ENCODE peak calls at places on chromosome 3, in six cellular contexts. Q, L, Y, T, I and H are unnamed samples.

GRCh38 chr3:52063026-52063723 is 6.8 kb upstream of the DUSP7 start:
- DNase-seq in Q (no peak), L (no peak), Y (no peak), T (no peak), I (no peak), H (no peak)

GRCh38 chr3:102037791-102038190 is 188.5 kb downstream of the NFKBIZ start:
- DNase-seq in Q (no peak), L (no peak), Y (no peak), T (no peak), I (no peak), H (no peak)

GRCh38 chr3:16935766-16936165 is 51.0 kb downstream of the PLCL2 start:
- DNase-seq in Q (no peak), L (no peak), Y (no peak), T (no peak), I (no peak), H (no peak)

GRCh38 chr3:71101014-71101413 is 482.5 kb downstream of the FOXP1 start:
- DNase-seq in Q (no peak), L (no peak), Y (no peak), T (no peak), I (no peak), H (no peak)

GRCh38 chr3:50591196-50591741 is 20.3 kb downstream of the CISH start:
- DNase-seq in Q (no peak), L (no peak), Y (no peak), T (no peak), I (no peak), H (no peak)

GRCh38 chr3:63344676-63345075 is 66.6 kb downstream of the SYNPR start:
- DNase-seq in Q (no peak), L (no peak), Y (no peak), T (no peak), I (no peak), H (no peak)

GRCh38 chr3:40137586-40138295 is 171.8 kb upstream of the EIF1B start:
- DNase-seq in Q (no peak), L (no peak), Y (peak), T (no peak), I (peak), H (peak)

GRCh38 chr3:116034071-116034470 is 410.8 kb downstream of the GAP43 start:
- DNase-seq in Q (no peak), L (no peak), Y (no peak), T (no peak), I (no peak), H (no peak)

GRCh38 chr3:77526573-77526972 is 486.7 kb downstream of the ROBO2 start:
- DNase-seq in Q (no peak), L (no peak), Y (no peak), T (no peak), I (no peak), H (no peak)

GRCh38 chr3:127325630-127325961 is 37.8 kb upstream of the PRR20G start:
- DNase-seq in Q (no peak), L (no peak), Y (no peak), T (no peak), I (no peak), H (no peak)

GRCh38 chr3:10322355-10322715 is 1.4 kb upstream of the SEC13 start:
- DNase-seq in Q (no peak), L (peak), Y (no peak), T (no peak), I (no peak), H (no peak)

GRCh38 chr3:132804498-132804897 is 82.3 kb upstream of the NPHP3 start:
- DNase-seq in Q (peak), L (no peak), Y (peak), T (no peak), I (no peak), H (no peak)

GRCh38 chr3:42732196-42732828 is 29.7 kb upstream of the HHATL start:
- DNase-seq in Q (no peak), L (no peak), Y (no peak), T (no peak), I (no peak), H (no peak)

GRCh38 chr3:138140940-138141339 is 8.8 kb upstream of the A4GNT start:
- DNase-seq in Q (no peak), L (no peak), Y (no peak), T (no peak), I (no peak), H (no peak)

GRCh38 chr3:74360406-74360805 is 254.1 kb downstream of the CNTN3 start:
- DNase-seq in Q (no peak), L (no peak), Y (no peak), T (no peak), I (no peak), H (no peak)

GRCh38 chr3:99997293-99997692 is 117.0 kb downstream of the FILIP1L start:
- DNase-seq in Q (no peak), L (no peak), Y (no peak), T (no peak), I (no peak), H (no peak)

GRCh38 chr3:172869356-172869755 is 118.8 kb downstream of the ECT2 start:
- DNase-seq in Q (peak), L (no peak), Y (no peak), T (no peak), I (peak), H (no peak)

GRCh38 chr3:5503136-5503535 is 315.6 kb downstream of the EDEM1 start:
- DNase-seq in Q (no peak), L (no peak), Y (no peak), T (no peak), I (no peak), H (no peak)

GRCh38 chr3:120683213-120683612 is 1.2 kb upstream of the HGD start:
- DNase-seq in Q (no peak), L (no peak), Y (peak), T (no peak), I (no peak), H (no peak)

GRCh38 chr3:152638707-152639450 is 196.1 kb upstream of the P2RY1 start:
- DNase-seq in Q (peak), L (no peak), Y (peak), T (no peak), I (peak), H (peak)

GRCh38 chr3:157445897-157446296 is 9.2 kb downstream of the PTX3 start:
- DNase-seq in Q (no peak), L (no peak), Y (no peak), T (no peak), I (peak), H (no peak)

GRCh38 chr3:110378481-110378880 is 693.1 kb upstream of the NECTIN3 start:
- DNase-seq in Q (no peak), L (no peak), Y (no peak), T (no peak), I (peak), H (no peak)

GRCh38 chr3:25433868-25434267 is 5.8 kb downstream of the RARB start:
- DNase-seq in Q (no peak), L (no peak), Y (no peak), T (no peak), I (no peak), H (no peak)